ENCODE peak calls at places on chromosomes 4 and X, in five cellular contexts. U, B, L, V and Q are unnamed samples.

GRCh38 chr4:70718811-70719604 is 2.8 kb upstream of the RUFY3 start:
- DNase-seq in U (no peak), B (no peak), L (no peak), V (no peak), Q (no peak)

GRCh38 chr4:15525080-15525479 is 55.4 kb downstream of the CC2D2A start:
- DNase-seq in U (no peak), B (no peak), L (no peak), V (no peak), Q (no peak)

GRCh38 chr4:62548108-62548524 is 1348.0 kb downstream of the ADGRL3 start:
- DNase-seq in U (no peak), B (no peak), L (no peak), V (peak), Q (no peak)

GRCh38 chrX:75603833-75604232 is 81.0 kb upstream of the ZDHHC15 start:
- DNase-seq in U (no peak), B (peak), L (no peak), V (no peak), Q (peak)

GRCh38 chr4:101419324-101420135 is 72.2 kb upstream of the PPP3CA start:
- DNase-seq in U (no peak), B (no peak), L (no peak), V (no peak), Q (peak)

GRCh38 chr4:157803441-157804168 is 369.2 kb downstream of the GASK1B start:
- DNase-seq in U (no peak), B (no peak), L (peak), V (no peak), Q (no peak)

GRCh38 chr4:154838155-154838554 is 57.1 kb downstream of the RBM46 start:
- DNase-seq in U (no peak), B (no peak), L (no peak), V (no peak), Q (no peak)

GRCh38 chr4:6548201-6548881 is 26.6 kb upstream of the MAN2B2 start:
- DNase-seq in U (no peak), B (no peak), L (no peak), V (no peak), Q (no peak)

GRCh38 chrX:75544760-75545159 is 21.9 kb upstream of the ZDHHC15 start:
- DNase-seq in U (no peak), B (no peak), L (no peak), V (no peak), Q (no peak)

GRCh38 chrX:150361777-150362351 is 1.3 kb upstream of the MAMLD1 start:
- DNase-seq in U (no peak), B (peak), L (no peak), V (peak), Q (no peak)

GRCh38 chr4:186826866-186827541 is 103.3 kb upstream of the FAT1 start:
- DNase-seq in U (no peak), B (no peak), L (no peak), V (no peak), Q (no peak)

GRCh38 chr4:150108693-150109092 is 30.4 kb downstream of the DCLK2 start:
- DNase-seq in U (no peak), B (no peak), L (no peak), V (no peak), Q (no peak)

GRCh38 chr4:103046416-103047290 is 27.1 kb upstream of the SLC9B1 start:
- DNase-seq in U (peak), B (peak), L (no peak), V (no peak), Q (peak)

GRCh38 chrX:18725316-18725943 is 18.0 kb downstream of the PPEF1 start:
- DNase-seq in U (no peak), B (no peak), L (no peak), V (no peak), Q (no peak)

GRCh38 chr4:135120190-135120589 is 918.6 kb upstream of the PABPC4L start:
- DNase-seq in U (no peak), B (no peak), L (no peak), V (no peak), Q (no peak)

GRCh38 chrX:131366387-131366786 is 77.3 kb upstream of the IGSF1 start:
- DNase-seq in U (no peak), B (no peak), L (no peak), V (no peak), Q (no peak)

GRCh38 chrX:95875661-95876060 is 809.0 kb upstream of the DIAPH2 start:
- DNase-seq in U (no peak), B (no peak), L (no peak), V (no peak), Q (no peak)

GRCh38 chr4:159384619-159385018 is 281.7 kb downstream of the RAPGEF2 start:
- DNase-seq in U (no peak), B (no peak), L (no peak), V (no peak), Q (no peak)